ENCODE peak calls at places on chromosome 3, in nine cellular contexts. One of them, this sample, is unnamed. For H3K9me3, the result is how much of the 10 kb centered on the place peaks cover.

GRCh38 chr3:114058646-114059045 is 2.1 kb downstream of the QTRT2 start:
- DNase-seq in CD8-positive, alpha-beta T cell: no peak
- DNase-seq in ovary: no peak
- DNase-seq in suprapubic skin: no peak
- DNase-seq in SJCRH30: no peak
- DNase-seq in esophagus squamous epithelium: no peak
- DNase-seq in fibroblast of lung: no peak
- DNase-seq in psoas muscle: no peak
- DNase-seq in A673: no peak
- DNase-seq in this sample: no peak

GRCh38 chr3:152235709-152236298 is 32.9 kb upstream of the MBNL1 start:
- DNase-seq in fibroblast of lung: peak
- DNase-seq in A673: peak
- DNase-seq in esophagus squamous epithelium: no peak
- DNase-seq in suprapubic skin: no peak
- DNase-seq in SJCRH30: no peak
- DNase-seq in psoas muscle: no peak
- DNase-seq in ovary: no peak
- DNase-seq in CD8-positive, alpha-beta T cell: no peak
- DNase-seq in this sample: peak

GRCh38 chr3:130705501-130705900 is 41.1 kb downstream of the PIK3R4 start:
- DNase-seq in SJCRH30: no peak
- DNase-seq in fibroblast of lung: no peak
- DNase-seq in ovary: no peak
- DNase-seq in CD8-positive, alpha-beta T cell: no peak
- DNase-seq in A673: no peak
- DNase-seq in psoas muscle: no peak
- DNase-seq in suprapubic skin: no peak
- DNase-seq in esophagus squamous epithelium: no peak
- DNase-seq in this sample: no peak

GRCh38 chr3:171383206-171384018 is 76.8 kb downstream of the TNIK start:
- DNase-seq in esophagus squamous epithelium: no peak
- DNase-seq in ovary: no peak
- DNase-seq in A673: no peak
- DNase-seq in suprapubic skin: no peak
- DNase-seq in CD8-positive, alpha-beta T cell: no peak
- DNase-seq in SJCRH30: no peak
- DNase-seq in fibroblast of lung: peak
- DNase-seq in psoas muscle: no peak
- DNase-seq in this sample: no peak

GRCh38 chr3:134918448-134918847 is 123.4 kb downstream of the EPHB1 start:
- DNase-seq in ovary: no peak
- DNase-seq in esophagus squamous epithelium: no peak
- DNase-seq in suprapubic skin: no peak
- DNase-seq in fibroblast of lung: no peak
- DNase-seq in psoas muscle: no peak
- DNase-seq in CD8-positive, alpha-beta T cell: no peak
- DNase-seq in SJCRH30: no peak
- DNase-seq in A673: no peak
- DNase-seq in this sample: no peak

GRCh38 chr3:23602895-23603443 is 202.8 kb upstream of the UBE2E1 start:
- DNase-seq in CD8-positive, alpha-beta T cell: no peak
- DNase-seq in A673: no peak
- DNase-seq in SJCRH30: no peak
- DNase-seq in esophagus squamous epithelium: no peak
- DNase-seq in ovary: no peak
- DNase-seq in suprapubic skin: no peak
- DNase-seq in fibroblast of lung: no peak
- DNase-seq in psoas muscle: no peak
- DNase-seq in this sample: no peak

GRCh38 chr3:109921509-109921908 is 584.2 kb upstream of the DPPA4 start:
- DNase-seq in SJCRH30: peak
- DNase-seq in A673: no peak
- DNase-seq in CD8-positive, alpha-beta T cell: no peak
- DNase-seq in suprapubic skin: no peak
- DNase-seq in psoas muscle: no peak
- DNase-seq in esophagus squamous epithelium: no peak
- DNase-seq in ovary: no peak
- DNase-seq in fibroblast of lung: no peak
- DNase-seq in this sample: no peak

GRCh38 chr3:38084969-38085942 is 46.2 kb downstream of the DLEC1 start:
- DNase-seq in SJCRH30: no peak
- DNase-seq in suprapubic skin: no peak
- DNase-seq in fibroblast of lung: no peak
- DNase-seq in A673: no peak
- DNase-seq in psoas muscle: no peak
- DNase-seq in CD8-positive, alpha-beta T cell: no peak
- DNase-seq in ovary: no peak
- DNase-seq in esophagus squamous epithelium: no peak
- DNase-seq in this sample: no peak

GRCh38 chr3:48651763-48652162 is 10.9 kb downstream of the CELSR3 start:
- DNase-seq in A673: no peak
- DNase-seq in fibroblast of lung: no peak
- DNase-seq in CD8-positive, alpha-beta T cell: no peak
- DNase-seq in ovary: no peak
- DNase-seq in psoas muscle: no peak
- DNase-seq in suprapubic skin: no peak
- DNase-seq in esophagus squamous epithelium: no peak
- DNase-seq in SJCRH30: no peak
- DNase-seq in this sample: no peak

GRCh38 chr3:35602395-35602936 is 36.9 kb upstream of the ARPP21 start:
- DNase-seq in ovary: no peak
- DNase-seq in esophagus squamous epithelium: no peak
- DNase-seq in suprapubic skin: no peak
- DNase-seq in SJCRH30: no peak
- DNase-seq in psoas muscle: no peak
- DNase-seq in A673: no peak
- DNase-seq in CD8-positive, alpha-beta T cell: no peak
- DNase-seq in fibroblast of lung: no peak
- DNase-seq in this sample: no peak

GRCh38 chr3:47347217-47347801 is 33.5 kb upstream of the PTPN23 start:
- DNase-seq in fibroblast of lung: peak
- DNase-seq in psoas muscle: no peak
- DNase-seq in ovary: no peak
- DNase-seq in CD8-positive, alpha-beta T cell: no peak
- DNase-seq in suprapubic skin: no peak
- DNase-seq in esophagus squamous epithelium: no peak
- DNase-seq in SJCRH30: peak
- DNase-seq in A673: no peak
- DNase-seq in this sample: no peak

GRCh38 chr3:194860725-194861124 is 175.0 kb downstream of the FAM43A start:
- DNase-seq in fibroblast of lung: no peak
- DNase-seq in A673: no peak
- DNase-seq in ovary: no peak
- DNase-seq in suprapubic skin: no peak
- DNase-seq in psoas muscle: no peak
- DNase-seq in esophagus squamous epithelium: no peak
- DNase-seq in SJCRH30: no peak
- DNase-seq in CD8-positive, alpha-beta T cell: no peak
- DNase-seq in this sample: no peak

DNA sequence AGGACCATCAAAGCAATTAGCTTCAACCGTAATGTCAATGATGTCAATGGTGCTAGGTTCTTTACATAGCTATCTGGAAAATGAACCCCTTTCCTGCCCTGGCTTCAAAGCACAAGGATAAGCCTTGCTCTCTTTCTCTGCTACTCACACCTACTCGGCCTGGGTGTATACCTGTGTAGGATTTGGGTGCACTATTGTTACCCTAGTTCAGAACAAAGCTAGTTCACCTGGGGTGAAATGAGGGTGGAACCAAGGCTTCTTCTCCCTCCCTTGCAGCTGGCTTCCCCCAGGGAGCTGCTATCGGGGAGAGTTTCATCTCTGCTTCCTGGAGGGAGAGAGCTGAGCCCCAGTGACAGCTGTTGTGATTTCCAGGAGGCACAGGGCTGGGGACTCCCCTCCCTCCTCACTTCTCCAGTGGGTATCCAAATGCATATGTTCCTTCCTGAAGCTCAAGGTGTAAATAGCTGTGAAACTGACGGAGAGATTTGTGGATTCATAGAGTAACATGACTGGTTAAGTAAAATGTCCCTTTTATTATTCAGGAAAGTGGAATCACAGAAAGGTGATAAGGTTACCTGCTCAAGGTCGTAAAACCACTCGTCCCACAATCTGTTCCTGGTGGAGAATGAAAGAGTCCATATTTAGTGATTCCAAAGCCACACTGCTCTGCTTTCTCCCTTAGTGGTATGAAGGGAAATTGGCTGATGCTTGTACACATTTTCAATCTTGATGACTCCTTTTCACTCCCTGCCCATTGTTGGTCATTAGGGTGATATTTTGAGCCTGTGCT is 11.8 kb upstream of the C3orf70 start:
- DNase-seq in A673: no peak
- DNase-seq in suprapubic skin: no peak
- DNase-seq in SJCRH30: peak
- DNase-seq in esophagus squamous epithelium: no peak
- DNase-seq in ovary: no peak
- DNase-seq in psoas muscle: no peak
- DNase-seq in fibroblast of lung: no peak
- DNase-seq in CD8-positive, alpha-beta T cell: no peak
- DNase-seq in this sample: no peak
- H3K27ac ChIP-seq in A673: no peak
- H3K27ac ChIP-seq in suprapubic skin: no peak
- H3K27ac ChIP-seq in SJCRH30: no peak
- H3K27ac ChIP-seq in esophagus squamous epithelium: no peak
- H3K27ac ChIP-seq in ovary: no peak
- H3K27ac ChIP-seq in psoas muscle: no peak
- H3K27ac ChIP-seq in fibroblast of lung: no peak
- H3K27ac ChIP-seq in CD8-positive, alpha-beta T cell: no peak
- H3K27ac ChIP-seq in this sample: no peak

GRCh38 chr3:294096-294495 is 97.5 kb downstream of the CHL1 start:
- DNase-seq in esophagus squamous epithelium: no peak
- DNase-seq in CD8-positive, alpha-beta T cell: no peak
- DNase-seq in fibroblast of lung: no peak
- DNase-seq in SJCRH30: no peak
- DNase-seq in suprapubic skin: no peak
- DNase-seq in ovary: no peak
- DNase-seq in A673: no peak
- DNase-seq in psoas muscle: no peak
- DNase-seq in this sample: no peak

GRCh38 chr3:294581-294980 is 98.0 kb downstream of the CHL1 start:
- DNase-seq in A673: no peak
- DNase-seq in suprapubic skin: no peak
- DNase-seq in ovary: no peak
- DNase-seq in CD8-positive, alpha-beta T cell: no peak
- DNase-seq in fibroblast of lung: no peak
- DNase-seq in SJCRH30: no peak
- DNase-seq in esophagus squamous epithelium: no peak
- DNase-seq in psoas muscle: no peak
- DNase-seq in this sample: no peak

GRCh38 chr3:291028-291427 is 94.5 kb downstream of the CHL1 start:
- DNase-seq in psoas muscle: no peak
- DNase-seq in A673: no peak
- DNase-seq in ovary: no peak
- DNase-seq in CD8-positive, alpha-beta T cell: no peak
- DNase-seq in SJCRH30: no peak
- DNase-seq in esophagus squamous epithelium: no peak
- DNase-seq in fibroblast of lung: no peak
- DNase-seq in suprapubic skin: no peak
- DNase-seq in this sample: no peak

GRCh38 chr3:288383-288782 is 91.8 kb downstream of the CHL1 start:
- DNase-seq in suprapubic skin: no peak
- DNase-seq in fibroblast of lung: no peak
- DNase-seq in CD8-positive, alpha-beta T cell: no peak
- DNase-seq in A673: no peak
- DNase-seq in psoas muscle: no peak
- DNase-seq in ovary: no peak
- DNase-seq in esophagus squamous epithelium: no peak
- DNase-seq in SJCRH30: no peak
- DNase-seq in this sample: no peak

DNA sequence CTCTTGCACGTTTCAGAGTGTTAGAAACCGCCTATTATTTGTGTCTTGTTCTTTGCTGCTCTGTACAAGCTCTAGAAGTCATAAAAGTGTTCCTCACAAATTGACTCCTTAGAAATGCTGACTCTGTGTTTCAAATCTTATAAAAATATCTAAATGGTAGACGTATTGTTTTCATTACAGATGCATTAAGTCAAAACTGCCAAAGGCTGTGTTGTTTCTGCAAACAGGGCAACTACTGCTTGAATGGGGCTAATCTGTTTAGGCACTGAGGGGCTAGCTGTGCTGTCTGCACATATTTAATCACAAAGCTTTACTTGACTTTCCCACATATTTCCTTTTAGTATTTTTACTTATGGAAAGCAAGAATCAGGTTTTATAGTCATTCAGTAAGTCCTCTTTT is 95.5 kb downstream of the CHL1 start:
- DNase-seq in suprapubic skin: no peak
- DNase-seq in A673: no peak
- DNase-seq in SJCRH30: no peak
- DNase-seq in CD8-positive, alpha-beta T cell: no peak
- DNase-seq in fibroblast of lung: no peak
- DNase-seq in ovary: no peak
- DNase-seq in psoas muscle: no peak
- DNase-seq in esophagus squamous epithelium: no peak
- DNase-seq in this sample: no peak
- H3K9me3 ChIP-seq in suprapubic skin: under half
- H3K9me3 ChIP-seq in A673: under half
- H3K9me3 ChIP-seq in SJCRH30: under half
- H3K9me3 ChIP-seq in CD8-positive, alpha-beta T cell: under half
- H3K9me3 ChIP-seq in fibroblast of lung: under half
- H3K9me3 ChIP-seq in ovary: under half
- H3K9me3 ChIP-seq in psoas muscle: under half
- H3K9me3 ChIP-seq in esophagus squamous epithelium: under half
- H3K9me3 ChIP-seq in this sample: under half

DNA sequence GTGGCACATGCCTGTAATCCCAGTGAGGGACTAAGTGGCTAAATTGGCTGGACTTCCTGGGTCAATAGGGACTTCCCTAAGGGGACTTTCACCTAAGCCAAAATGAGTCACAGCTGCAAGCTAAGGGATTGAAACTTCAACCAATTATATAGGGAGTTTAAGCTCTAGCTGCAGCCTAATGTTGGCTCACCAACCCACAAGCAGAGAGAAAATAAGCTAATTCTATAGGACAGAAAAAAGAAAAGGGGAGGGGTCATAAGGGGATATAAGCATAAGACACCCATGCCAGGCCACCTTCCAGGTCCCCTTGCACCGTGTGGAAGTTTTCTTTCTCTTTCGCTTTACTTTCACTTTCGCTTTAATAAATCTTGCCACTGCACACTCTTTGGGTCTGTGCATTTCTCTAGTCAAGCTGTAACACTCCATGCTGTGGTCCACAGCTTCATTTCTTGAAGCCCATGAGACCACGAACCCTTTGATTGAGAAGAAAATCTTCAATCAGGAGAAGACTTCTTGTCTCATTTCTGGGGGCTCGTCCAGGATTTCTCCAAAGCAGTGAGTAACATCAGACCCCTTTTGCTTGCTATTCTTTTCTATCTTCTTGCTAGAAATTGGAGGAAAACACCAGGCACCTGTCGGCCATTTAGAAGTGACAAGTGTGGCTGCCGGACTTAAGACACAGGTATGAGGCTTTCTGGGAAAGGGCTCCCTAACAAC is 192.3 kb downstream of the IGSF11 start:
- DNase-seq in SJCRH30: no peak
- DNase-seq in fibroblast of lung: peak
- DNase-seq in ovary: no peak
- DNase-seq in esophagus squamous epithelium: no peak
- DNase-seq in psoas muscle: no peak
- DNase-seq in suprapubic skin: no peak
- DNase-seq in CD8-positive, alpha-beta T cell: no peak
- DNase-seq in A673: no peak
- DNase-seq in this sample: no peak
- H3K4me3 ChIP-seq in SJCRH30: no peak
- H3K4me3 ChIP-seq in fibroblast of lung: no peak
- H3K4me3 ChIP-seq in ovary: no peak
- H3K4me3 ChIP-seq in esophagus squamous epithelium: no peak
- H3K4me3 ChIP-seq in psoas muscle: no peak
- H3K4me3 ChIP-seq in suprapubic skin: no peak
- H3K4me3 ChIP-seq in CD8-positive, alpha-beta T cell: no peak
- H3K4me3 ChIP-seq in A673: no peak
- H3K4me3 ChIP-seq in this sample: no peak

GRCh38 chr3:16437640-16438039 is 75.9 kb downstream of the RFTN1 start:
- DNase-seq in suprapubic skin: no peak
- DNase-seq in esophagus squamous epithelium: no peak
- DNase-seq in SJCRH30: peak
- DNase-seq in CD8-positive, alpha-beta T cell: no peak
- DNase-seq in fibroblast of lung: no peak
- DNase-seq in ovary: no peak
- DNase-seq in psoas muscle: no peak
- DNase-seq in A673: no peak
- DNase-seq in this sample: no peak
- H3K27ac ChIP-seq in suprapubic skin: peak
- H3K27ac ChIP-seq in esophagus squamous epithelium: no peak
- H3K27ac ChIP-seq in SJCRH30: no peak
- H3K27ac ChIP-seq in CD8-positive, alpha-beta T cell: no peak
- H3K27ac ChIP-seq in fibroblast of lung: no peak
- H3K27ac ChIP-seq in ovary: no peak
- H3K27ac ChIP-seq in psoas muscle: no peak
- H3K27ac ChIP-seq in A673: no peak
- H3K27ac ChIP-seq in this sample: no peak

This sample was measured in SJSA1.